ENCODE peak calls at places on chromosomes 13 and 19, in four cellular contexts. One of them, this sample, is unnamed.

GRCh38 chr19:5215431-5215830 is 125.2 kb downstream of the PTPRS start:
- DNase-seq in ascending aorta: no peak
- DNase-seq in epithelial cell of proximal tubule: no peak
- DNase-seq in breast epithelium: no peak
- DNase-seq in this sample: no peak

GRCh38 chr19:38686530-38686888 is 39.1 kb downstream of the ACTN4 start:
- DNase-seq in ascending aorta: no peak
- DNase-seq in epithelial cell of proximal tubule: no peak
- DNase-seq in breast epithelium: no peak
- DNase-seq in this sample: no peak

GRCh38 chr19:4304509-4305252 is at the start of gene FSD1:
- DNase-seq in ascending aorta: no peak
- DNase-seq in epithelial cell of proximal tubule: no peak
- DNase-seq in breast epithelium: no peak
- DNase-seq in this sample: no peak

GRCh38 chr13:113275387-113275786 is 21.7 kb upstream of the LAMP1 start:
- DNase-seq in ascending aorta: no peak
- DNase-seq in epithelial cell of proximal tubule: no peak
- DNase-seq in breast epithelium: no peak
- DNase-seq in this sample: no peak

GRCh38 chr19:48900477-48901452 is 653 bp downstream of the NUCB1 start:
- DNase-seq in ascending aorta: no peak
- DNase-seq in epithelial cell of proximal tubule: no peak
- DNase-seq in breast epithelium: peak
- DNase-seq in this sample: no peak

GRCh38 chr19:50513746-50514345 is at the start of gene ASPDH:
- DNase-seq in ascending aorta: no peak
- DNase-seq in epithelial cell of proximal tubule: no peak
- DNase-seq in breast epithelium: no peak
- DNase-seq in this sample: peak

GRCh38 chr13:99056381-99057014 is 78.6 kb upstream of the DOCK9 start:
- DNase-seq in ascending aorta: no peak
- DNase-seq in epithelial cell of proximal tubule: no peak
- DNase-seq in breast epithelium: no peak
- DNase-seq in this sample: no peak

GRCh38 chr13:110340812-110341444 is 33.8 kb downstream of the COL4A2 start:
- DNase-seq in ascending aorta: peak
- DNase-seq in epithelial cell of proximal tubule: no peak
- DNase-seq in breast epithelium: peak
- DNase-seq in this sample: no peak

GRCh38 chr19:42563352-42564210 is 31.1 kb downstream of the CEACAM8 start:
- DNase-seq in ascending aorta: no peak
- DNase-seq in epithelial cell of proximal tubule: peak
- DNase-seq in breast epithelium: no peak
- DNase-seq in this sample: no peak

GRCh38 chr19:13060964-13061927 is 41.4 kb downstream of the LYL1 start:
- DNase-seq in ascending aorta: no peak
- DNase-seq in epithelial cell of proximal tubule: no peak
- DNase-seq in breast epithelium: peak
- DNase-seq in this sample: no peak

GRCh38 chr19:16509141-16510061 is 13.2 kb downstream of the C19orf44 start:
- DNase-seq in ascending aorta: no peak
- DNase-seq in epithelial cell of proximal tubule: no peak
- DNase-seq in breast epithelium: peak
- DNase-seq in this sample: no peak

GRCh38 chr19:50792852-50793250 is 2.6 kb downstream of the ACP4 start:
- DNase-seq in ascending aorta: no peak
- DNase-seq in epithelial cell of proximal tubule: no peak
- DNase-seq in breast epithelium: no peak
- DNase-seq in this sample: no peak

GRCh38 chr13:38979891-38980627 is 10.6 kb downstream of the STOML3 start:
- DNase-seq in ascending aorta: no peak
- DNase-seq in epithelial cell of proximal tubule: no peak
- DNase-seq in breast epithelium: no peak
- DNase-seq in this sample: no peak

GRCh38 chr13:92225861-92226260 is 827.4 kb downstream of the GPC5 start:
- DNase-seq in ascending aorta: no peak
- DNase-seq in epithelial cell of proximal tubule: no peak
- DNase-seq in breast epithelium: no peak
- DNase-seq in this sample: no peak

GRCh38 chr13:98033277-98034247 is 80.1 kb downstream of the IPO5 start:
- DNase-seq in ascending aorta: no peak
- DNase-seq in epithelial cell of proximal tubule: no peak
- DNase-seq in breast epithelium: no peak
- DNase-seq in this sample: no peak

GRCh38 chr13:26599885-26600284 is 42.4 kb downstream of the WASF3 start:
- DNase-seq in ascending aorta: no peak
- DNase-seq in epithelial cell of proximal tubule: no peak
- DNase-seq in breast epithelium: no peak
- DNase-seq in this sample: no peak

GRCh38 chr13:25068810-25069209 is 27.1 kb upstream of the PABPC3 start:
- DNase-seq in ascending aorta: no peak
- DNase-seq in epithelial cell of proximal tubule: no peak
- DNase-seq in breast epithelium: no peak
- DNase-seq in this sample: no peak

GRCh38 chr13:25065974-25066770 is 29.8 kb upstream of the PABPC3 start:
- DNase-seq in ascending aorta: no peak
- DNase-seq in epithelial cell of proximal tubule: no peak
- DNase-seq in breast epithelium: no peak
- DNase-seq in this sample: no peak

GRCh38 chr13:25067054-25067453 is 28.9 kb upstream of the PABPC3 start:
- DNase-seq in ascending aorta: no peak
- DNase-seq in epithelial cell of proximal tubule: no peak
- DNase-seq in breast epithelium: no peak
- DNase-seq in this sample: no peak

GRCh38 chr13:25062479-25062878 is 33.5 kb upstream of the PABPC3 start:
- DNase-seq in ascending aorta: no peak
- DNase-seq in epithelial cell of proximal tubule: no peak
- DNase-seq in breast epithelium: no peak
- DNase-seq in this sample: no peak

DNA sequence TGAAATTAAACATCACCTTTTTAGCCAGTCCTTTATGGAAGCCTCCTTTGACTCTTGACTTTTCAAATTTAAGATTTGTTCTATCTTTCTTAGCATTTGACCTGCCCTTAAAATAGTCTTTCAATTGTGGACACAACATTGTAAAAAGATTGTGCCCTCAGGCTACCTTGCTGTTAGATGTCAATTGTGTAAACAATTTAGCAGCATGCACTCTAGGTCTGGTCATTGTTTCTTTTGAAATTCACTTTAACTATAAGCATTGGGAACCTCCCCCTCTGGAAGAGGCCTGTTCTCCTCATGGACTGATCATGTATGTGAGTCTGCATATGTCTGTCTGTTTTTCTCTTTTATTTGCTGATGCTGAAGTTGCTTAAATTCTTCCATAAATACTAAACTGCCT is 31.5 kb upstream of the PABPC3 start:
- DNase-seq in ascending aorta: no peak
- DNase-seq in epithelial cell of proximal tubule: no peak
- DNase-seq in breast epithelium: no peak
- DNase-seq in this sample: no peak
- TF ChIP-seq CTCF in ascending aorta: no peak
- TF ChIP-seq CTCF in epithelial cell of proximal tubule: no peak
- TF ChIP-seq CTCF in breast epithelium: no peak
- TF ChIP-seq CTCF in this sample: no peak

GRCh38 chr13:96299235-96299634 is 209.3 kb downstream of the HS6ST3 start:
- DNase-seq in ascending aorta: no peak
- DNase-seq in epithelial cell of proximal tubule: no peak
- DNase-seq in breast epithelium: no peak
- DNase-seq in this sample: no peak
- TF ChIP-seq CTCF in ascending aorta: no peak
- TF ChIP-seq CTCF in epithelial cell of proximal tubule: no peak
- TF ChIP-seq CTCF in breast epithelium: no peak
- TF ChIP-seq CTCF in this sample: no peak

GRCh38 chr13:43116242-43116641 is 92.9 kb downstream of the DNAJC15 start:
- DNase-seq in ascending aorta: no peak
- DNase-seq in epithelial cell of proximal tubule: no peak
- DNase-seq in breast epithelium: no peak
- DNase-seq in this sample: no peak
- TF ChIP-seq CTCF in ascending aorta: no peak
- TF ChIP-seq CTCF in epithelial cell of proximal tubule: peak
- TF ChIP-seq CTCF in breast epithelium: no peak
- TF ChIP-seq CTCF in this sample: peak

GRCh38 chr19:14768001-14768400 is 10.4 kb downstream of the ADGRE2 start:
- DNase-seq in ascending aorta: no peak
- DNase-seq in epithelial cell of proximal tubule: no peak
- DNase-seq in breast epithelium: no peak
- DNase-seq in this sample: no peak
- TF ChIP-seq CTCF in ascending aorta: no peak
- TF ChIP-seq CTCF in epithelial cell of proximal tubule: no peak
- TF ChIP-seq CTCF in breast epithelium: no peak
- TF ChIP-seq CTCF in this sample: no peak

GRCh38 chr13:111469450-111469849 is 149.0 kb downstream of the TEX29 start:
- DNase-seq in ascending aorta: no peak
- DNase-seq in epithelial cell of proximal tubule: no peak
- DNase-seq in breast epithelium: no peak
- DNase-seq in this sample: no peak
- TF ChIP-seq CTCF in ascending aorta: no peak
- TF ChIP-seq CTCF in epithelial cell of proximal tubule: no peak
- TF ChIP-seq CTCF in breast epithelium: no peak
- TF ChIP-seq CTCF in this sample: no peak

DNA sequence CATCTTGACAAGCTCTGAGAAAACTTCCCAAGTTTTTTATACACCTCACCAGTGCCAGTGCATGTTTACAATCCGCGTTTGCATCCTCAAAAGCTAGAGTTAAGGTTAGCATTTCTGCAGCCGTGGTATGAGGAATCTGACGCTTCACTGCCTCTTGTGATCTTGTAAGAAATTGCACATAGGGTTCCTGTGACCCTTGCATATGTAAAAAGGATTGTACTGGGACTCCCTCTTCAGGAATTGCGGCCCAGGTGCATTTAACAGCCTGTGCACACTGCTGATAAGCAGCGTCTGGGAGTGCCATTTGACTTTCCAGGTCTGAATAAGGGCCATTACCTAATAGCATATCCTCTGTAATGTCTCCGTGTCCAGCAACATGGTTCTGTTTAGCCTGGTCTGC is 15.3 kb downstream of the FPR3 start:
- DNase-seq in ascending aorta: no peak
- DNase-seq in epithelial cell of proximal tubule: no peak
- DNase-seq in breast epithelium: no peak
- DNase-seq in this sample: no peak
- TF ChIP-seq CTCF in ascending aorta: no peak
- TF ChIP-seq CTCF in epithelial cell of proximal tubule: no peak
- TF ChIP-seq CTCF in breast epithelium: no peak
- TF ChIP-seq CTCF in this sample: peak

DNA sequence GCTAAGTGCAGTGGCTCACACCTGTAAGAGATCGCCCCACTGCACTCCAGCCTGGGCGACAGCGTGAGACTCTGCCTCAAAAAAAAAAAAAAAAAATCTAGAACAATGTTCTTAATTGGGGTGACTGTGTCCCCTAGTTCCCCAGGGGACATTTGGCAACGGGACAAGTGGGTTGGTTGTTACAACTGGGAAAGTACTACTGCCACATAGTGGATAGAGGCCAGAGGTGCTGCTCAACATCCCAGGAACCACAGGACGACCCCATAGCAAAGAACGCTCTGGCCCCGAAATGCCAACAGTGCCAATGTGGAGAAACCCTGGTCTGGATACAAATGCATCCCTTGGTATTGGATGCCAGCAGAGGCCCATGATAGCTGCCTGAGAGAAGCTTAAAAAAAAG is 11.8 kb downstream of the NLRP12 start:
- DNase-seq in ascending aorta: no peak
- DNase-seq in epithelial cell of proximal tubule: no peak
- DNase-seq in breast epithelium: no peak
- DNase-seq in this sample: no peak
- TF ChIP-seq CTCF in ascending aorta: no peak
- TF ChIP-seq CTCF in epithelial cell of proximal tubule: no peak
- TF ChIP-seq CTCF in breast epithelium: no peak
- TF ChIP-seq CTCF in this sample: peak

GRCh38 chr19:40716655-40717324 is at the start of the genes COQ8B and ITPKC:
- DNase-seq in ascending aorta: peak
- DNase-seq in epithelial cell of proximal tubule: peak
- DNase-seq in breast epithelium: peak
- DNase-seq in this sample: peak
- TF ChIP-seq CTCF in ascending aorta: no peak
- TF ChIP-seq CTCF in epithelial cell of proximal tubule: no peak
- TF ChIP-seq CTCF in breast epithelium: no peak
- TF ChIP-seq CTCF in this sample: peak

GRCh38 chr19:18291019-18291524 is 9.7 kb upstream of the JUND start:
- DNase-seq in ascending aorta: no peak
- DNase-seq in epithelial cell of proximal tubule: no peak
- DNase-seq in breast epithelium: no peak
- DNase-seq in this sample: no peak
- TF ChIP-seq CTCF in ascending aorta: no peak
- TF ChIP-seq CTCF in epithelial cell of proximal tubule: no peak
- TF ChIP-seq CTCF in breast epithelium: no peak
- TF ChIP-seq CTCF in this sample: peak